ENCODE peak calls at places on chromosomes 3 and 15, in five cellular contexts. P, V, K, J and Y are unnamed samples.

GRCh38 chr3:33717616-33717865 is 513 bp downstream of the CLASP2 start:
- DNase-seq in P (peak), V (peak), K (peak), J (peak), Y (no peak)

GRCh38 chr15:23564798-23565394 is 578 bp upstream of the MKRN3 start:
- DNase-seq in P (no peak), V (peak), K (no peak), J (no peak), Y (no peak)

GRCh38 chr15:71804695-71805470 is 5.5 kb upstream of the NR2E3 start:
- DNase-seq in P (no peak), V (no peak), K (no peak), J (no peak), Y (no peak)

GRCh38 chr3:182979719-182980191 is 583 bp downstream of the DCUN1D1 start:
- DNase-seq in P (no peak), V (peak), K (peak), J (no peak), Y (no peak)

GRCh38 chr15:75684648-75685047 is 28.0 kb downstream of the CSPG4 start:
- DNase-seq in P (no peak), V (no peak), K (no peak), J (no peak), Y (no peak)

GRCh38 chr15:29698030-29698701 is 124.1 kb downstream of the TJP1 start:
- DNase-seq in P (no peak), V (peak), K (no peak), J (no peak), Y (peak)

GRCh38 chr3:47910777-47911440 is 105.3 kb downstream of the MAP4 start:
- DNase-seq in P (no peak), V (peak), K (no peak), J (peak), Y (peak)

GRCh38 chr15:33138000-33138399 is 56.5 kb downstream of the FMN1 start:
- DNase-seq in P (no peak), V (peak), K (no peak), J (no peak), Y (no peak)

GRCh38 chr15:88704791-88705768 is 66.3 kb downstream of the ISG20 start:
- DNase-seq in P (peak), V (peak), K (peak), J (peak), Y (no peak)

GRCh38 chr15:85381850-85382751 is 1.7 kb downstream of the AKAP13 start:
- DNase-seq in P (no peak), V (peak), K (no peak), J (no peak), Y (no peak)

GRCh38 chr15:33132722-33133345 is 61.7 kb downstream of the FMN1 start:
- DNase-seq in P (no peak), V (peak), K (no peak), J (no peak), Y (peak)

GRCh38 chr15:57398336-57398735 is 22.0 kb downstream of the CGNL1 start:
- DNase-seq in P (no peak), V (no peak), K (no peak), J (no peak), Y (no peak)

GRCh38 chr3:148631124-148631903 is 66.4 kb upstream of the AGTR1 start:
- DNase-seq in P (no peak), V (no peak), K (no peak), J (no peak), Y (no peak)

GRCh38 chr3:49401758-49402157 is 10.0 kb downstream of the RHOA start:
- DNase-seq in P (no peak), V (no peak), K (no peak), J (no peak), Y (no peak)

GRCh38 chr3:157436583-157437300 is at the start of gene PTX3:
- DNase-seq in P (no peak), V (peak), K (peak), J (peak), Y (peak)

GRCh38 chr3:177341766-177342165 is 144.5 kb upstream of the TBL1XR1 start:
- DNase-seq in P (no peak), V (no peak), K (no peak), J (no peak), Y (no peak)

GRCh38 chr3:2523251-2523836 is 424.7 kb downstream of the CNTN4 start:
- DNase-seq in P (no peak), V (no peak), K (no peak), J (no peak), Y (no peak)

GRCh38 chr15:81060470-81060869 is 59.7 kb downstream of the TLNRD1 start:
- DNase-seq in P (no peak), V (no peak), K (no peak), J (no peak), Y (no peak)

GRCh38 chr15:64161688-64162477 is 939 bp downstream of the PPIB start:
- DNase-seq in P (no peak), V (no peak), K (no peak), J (no peak), Y (no peak)

GRCh38 chr15:70209499-70209898 is 111.8 kb upstream of the TLE3 start:
- DNase-seq in P (no peak), V (no peak), K (no peak), J (no peak), Y (no peak)

GRCh38 chr15:70208332-70208731 is 110.6 kb upstream of the TLE3 start:
- DNase-seq in P (no peak), V (no peak), K (no peak), J (no peak), Y (no peak)

GRCh38 chr15:70212288-70212962 is 114.7 kb upstream of the TLE3 start:
- DNase-seq in P (no peak), V (no peak), K (no peak), J (no peak), Y (no peak)

GRCh38 chr15:70210076-70210475 is 112.4 kb upstream of the TLE3 start:
- DNase-seq in P (no peak), V (no peak), K (no peak), J (no peak), Y (no peak)

DNA sequence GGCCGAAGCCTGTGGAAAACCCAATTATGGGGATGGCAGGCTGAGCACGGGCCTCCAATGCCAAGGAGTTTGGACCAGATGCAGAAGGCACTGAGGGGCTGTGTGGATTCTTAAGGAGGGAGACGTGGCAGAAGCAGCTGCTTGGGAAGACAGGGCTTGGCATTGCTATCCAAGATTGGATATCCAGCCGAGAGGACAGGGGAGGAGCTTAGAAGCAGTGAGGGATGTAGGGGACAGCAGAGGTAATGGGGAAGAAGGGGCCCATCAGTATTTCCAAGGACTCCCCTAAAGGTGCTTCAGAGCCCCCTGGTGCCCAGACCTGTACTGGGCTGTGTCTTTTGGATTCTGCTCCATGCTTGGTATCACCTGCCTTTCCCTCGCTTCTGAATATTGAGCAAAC is 112.8 kb upstream of the TLE3 start:
- DNase-seq in P (no peak), V (no peak), K (no peak), J (no peak), Y (no peak)
- TF ChIP-seq CTCF in P (no peak), V (no peak), K (no peak), J (no peak), Y (no peak)

DNA sequence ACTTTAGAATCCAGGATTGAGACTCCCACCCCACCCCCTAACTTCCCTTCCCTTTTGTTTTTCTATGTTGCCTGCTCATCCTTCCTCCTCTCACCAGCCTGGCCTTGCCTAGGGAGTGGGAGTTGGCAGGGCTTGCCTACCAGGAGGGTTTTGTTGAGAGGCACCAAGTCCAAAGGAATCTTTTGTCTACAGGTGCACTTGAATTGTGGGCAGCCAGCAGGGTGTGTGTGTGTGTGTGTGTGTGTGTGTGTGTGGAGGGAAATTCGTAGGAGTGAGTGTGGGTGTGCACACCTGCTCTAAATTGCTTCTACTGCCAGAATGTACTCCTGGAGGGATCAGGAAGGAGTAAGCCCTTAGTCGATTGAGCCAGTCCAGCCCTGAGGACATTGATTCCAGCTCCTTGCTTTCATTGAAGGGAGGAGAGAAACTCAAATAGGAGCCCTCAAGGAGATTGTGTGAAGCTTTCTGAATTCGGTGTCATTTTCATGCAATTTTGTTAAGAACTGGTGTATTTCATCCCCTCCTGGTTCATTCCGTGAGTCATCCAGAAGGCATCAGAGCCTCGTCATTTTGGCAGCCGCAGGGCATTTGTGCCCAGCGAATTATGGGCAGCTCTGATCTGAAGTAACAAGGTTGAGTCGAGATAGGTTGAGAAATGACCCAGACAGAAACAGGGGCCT is 112.1 kb downstream of the SLCO3A1 start:
- DNase-seq in P (no peak), V (peak), K (no peak), J (peak), Y (peak)
- H3K4me3 ChIP-seq in P (no peak), V (no peak), K (no peak), J (no peak), Y (no peak)

GRCh38 chr3:58377750-58378149 is 45.1 kb downstream of the PXK start:
- DNase-seq in P (no peak), V (no peak), K (no peak), J (no peak), Y (no peak)
- TF ChIP-seq CTCF in P (no peak), V (no peak), K (no peak), J (no peak), Y (no peak)

GRCh38 chr3:196867155-196867506 is 589 bp upstream of the SENP5 start:
- DNase-seq in P (no peak), V (no peak), K (no peak), J (no peak), Y (no peak)
- H3K4me3 ChIP-seq in P (peak), V (peak), K (peak), J (peak), Y (peak)

DNA sequence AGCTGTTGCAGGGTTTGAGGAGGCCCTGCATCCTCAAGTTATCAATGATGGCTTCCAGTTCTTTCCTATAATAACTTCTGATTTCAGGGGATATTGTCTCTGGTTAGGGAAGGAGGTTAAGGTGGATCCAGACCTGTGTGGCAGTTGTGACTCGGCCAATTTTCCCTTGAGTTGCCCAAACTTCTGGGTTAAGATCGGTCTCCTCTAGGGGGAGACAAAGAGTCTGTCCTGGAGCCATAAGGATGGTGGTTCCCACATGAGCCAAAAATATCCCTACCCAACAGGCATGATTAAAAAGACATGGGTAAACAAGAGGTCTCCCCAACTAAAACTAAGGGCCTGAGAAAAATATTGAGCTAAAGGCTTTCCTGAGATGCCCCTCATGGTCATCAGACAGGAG is 227.5 kb upstream of the MDFIC2 start:
- DNase-seq in P (no peak), V (no peak), K (no peak), J (no peak), Y (no peak)
- TF ChIP-seq CTCF in P (no peak), V (no peak), K (no peak), J (no peak), Y (peak)

GRCh38 chr3:151976211-151977050 is 103.0 kb downstream of the SUCNR1 start:
- DNase-seq in P (no peak), V (peak), K (no peak), J (no peak), Y (peak)
- H3K4me3 ChIP-seq in P (no peak), V (no peak), K (no peak), J (no peak), Y (no peak)

DNA sequence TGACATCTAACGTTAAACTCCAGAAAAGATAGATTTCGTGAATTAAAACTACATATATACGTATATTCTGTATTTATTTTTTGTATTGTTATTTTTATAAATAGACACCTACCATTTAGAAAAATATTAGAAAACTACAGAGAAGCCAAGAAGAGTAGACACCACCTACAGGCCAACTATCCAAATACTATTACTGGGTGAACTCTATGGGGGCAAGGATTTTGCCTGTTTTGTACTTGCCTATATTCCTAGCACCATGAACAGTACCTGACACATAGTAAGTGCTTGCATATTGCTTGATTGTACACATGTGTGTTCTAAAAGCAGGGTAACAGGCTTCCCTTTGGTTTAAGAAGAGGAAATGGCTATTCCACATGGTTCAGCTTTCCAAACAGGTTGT is 24.4 kb upstream of the CLEC3B start:
- DNase-seq in P (no peak), V (no peak), K (no peak), J (no peak), Y (no peak)
- TF ChIP-seq CTCF in P (no peak), V (no peak), K (no peak), J (no peak), Y (no peak)

GRCh38 chr3:79016587-79017380 is 751.0 kb downstream of the ROBO1 start:
- DNase-seq in P (no peak), V (peak), K (no peak), J (no peak), Y (no peak)

GRCh38 chr3:79019924-79020173 is 747.9 kb downstream of the ROBO1 start:
- DNase-seq in P (no peak), V (no peak), K (no peak), J (no peak), Y (no peak)

GRCh38 chr3:79019137-79019923 is 748.5 kb downstream of the ROBO1 start:
- DNase-seq in P (peak), V (peak), K (peak), J (peak), Y (peak)

GRCh38 chr3:79015854-79016253 is 751.9 kb downstream of the ROBO1 start:
- DNase-seq in P (no peak), V (no peak), K (no peak), J (no peak), Y (no peak)

GRCh38 chr3:79018671-79019136 is 749.1 kb downstream of the ROBO1 start:
- DNase-seq in P (peak), V (peak), K (peak), J (peak), Y (no peak)
- H3K4me3 ChIP-seq in P (peak), V (peak), K (peak), J (peak), Y (peak)

GRCh38 chr3:119494597-119494996 is 3.8 kb upstream of the TIMMDC1 start:
- DNase-seq in P (no peak), V (peak), K (no peak), J (no peak), Y (no peak)

GRCh38 chr3:119492810-119493209 is 5.5 kb upstream of the TIMMDC1 start:
- DNase-seq in P (no peak), V (no peak), K (no peak), J (no peak), Y (no peak)

GRCh38 chr3:119500265-119500664 is 1.9 kb downstream of the TIMMDC1 start:
- DNase-seq in P (no peak), V (no peak), K (no peak), J (no peak), Y (no peak)

GRCh38 chr3:119497824-119498187 is 541 bp upstream of the TIMMDC1 start:
- DNase-seq in P (no peak), V (peak), K (no peak), J (no peak), Y (no peak)

GRCh38 chr3:119498188-119498987 is at the start of gene TIMMDC1:
- DNase-seq in P (peak), V (peak), K (peak), J (peak), Y (peak)
- TF ChIP-seq CTCF in P (no peak), V (no peak), K (no peak), J (no peak), Y (no peak)